ENCODE peak calls at places on chromosomes 2 and 18, in nine cellular contexts. D, O, P, K, Z, A, W, B and F are unnamed samples.
A peak's percentile ranks its signal among the peaks of the same experiment; 100 is the strongest.

GRCh38 chr2:231391981-231392380 is 3.5 kb upstream of the B3GNT7 start:
- DNase-seq in D (no peak), Z (no peak), W (no peak), P (no peak), O (no peak), B (no peak), K (no peak), A (no peak), F (no peak)

GRCh38 chr18:38350141-38350540 is 784.5 kb upstream of the CELF4 start:
- DNase-seq in Z (no peak), W (no peak), K (no peak), P (no peak), O (no peak), D (no peak), B (no peak), A (peak; percentile 75), F (no peak)

GRCh38 chr2:157898591-157898996 is 22.5 kb upstream of the ACVR1 start:
- DNase-seq in Z (peak; percentile 66), B (peak; percentile 36), D (no peak), K (no peak), A (peak; percentile 89), P (no peak), O (peak; percentile 91), W (no peak), F (peak; percentile 64)

GRCh38 chr2:241926541-241927311 is 57.2 kb downstream of the RTP5 start:
- DNase-seq in O (no peak), Z (peak; percentile 31), W (no peak), A (no peak), B (no peak), D (no peak), P (no peak), K (no peak), F (no peak)

GRCh38 chr2:38128653-38129052 is 52.7 kb upstream of the CYP1B1 start:
- DNase-seq in P (no peak), O (no peak), Z (peak; percentile 58), B (no peak), D (no peak), A (no peak), K (no peak), W (no peak), F (no peak)

GRCh38 chr2:20179755-20180594 is 45.0 kb downstream of the SDC1 start:
- DNase-seq in W (no peak), P (no peak), B (no peak), Z (peak; percentile 85), D (no peak), O (no peak), A (peak; percentile 99), K (no peak), F (peak; percentile 24)

GRCh38 chr2:127083819-127084503 is 23.0 kb downstream of the BIN1 start:
- DNase-seq in O (peak; percentile 95), W (no peak), P (peak; percentile 46), D (no peak), A (peak; percentile 58), K (no peak), Z (peak; percentile 84), B (no peak), F (peak; percentile 90)

GRCh38 chr2:201909961-201910361 is 103.6 kb downstream of the CDK15 start:
- DNase-seq in A (peak; percentile 16), O (peak; percentile 88), D (no peak), K (no peak), W (no peak), P (no peak), Z (no peak), B (peak; percentile 31), F (no peak)

GRCh38 chr2:32553829-32554432 is 73.9 kb upstream of the TTC27 start:
- DNase-seq in D (no peak), W (no peak), P (no peak), Z (no peak), O (peak; percentile 78), A (peak; percentile 50), K (no peak), B (peak; percentile 31), F (no peak)

GRCh38 chr2:216017365-216017764 is 4.0 kb upstream of the MREG start:
- DNase-seq in W (no peak), B (no peak), P (no peak), K (no peak), D (no peak), Z (no peak), O (peak; percentile 18), A (peak; percentile 88), F (no peak)

GRCh38 chr2:102473020-102473419 is at the start of gene SLC9A4:
- DNase-seq in K (no peak), B (peak; percentile 18), A (peak; percentile 59), Z (peak; percentile 76), P (no peak), D (peak; percentile 34), O (peak; percentile 70), W (no peak), F (no peak)

GRCh38 chr2:12330916-12331315 is 385.8 kb upstream of the TRIB2 start:
- DNase-seq in O (peak; percentile 75), K (no peak), D (no peak), W (no peak), P (no peak), A (peak; percentile 59), Z (no peak), B (no peak), F (no peak)

GRCh38 chr2:22904126-22904684 is 480.8 kb upstream of the KLHL29 start:
- DNase-seq in Z (no peak), W (no peak), O (no peak), A (peak; percentile 1), P (peak; percentile 13), D (no peak), B (no peak), K (peak; percentile 22), F (no peak)

GRCh38 chr2:217394510-217395351 is 534.9 kb upstream of the TNP1 start:
- DNase-seq in K (no peak), D (no peak), Z (no peak), W (no peak), A (peak; percentile 97), P (no peak), B (no peak), O (no peak), F (no peak)

GRCh38 chr2:109213646-109214417 is 84.8 kb downstream of the SH3RF3 start:
- DNase-seq in O (peak; percentile 96), D (peak; percentile 33), Z (no peak), P (no peak), B (no peak), W (no peak), A (peak; percentile 41), K (no peak), F (no peak)

GRCh38 chr18:31058897-31059296 is 16.4 kb upstream of the DSC3 start:
- DNase-seq in K (no peak), D (no peak), Z (no peak), A (no peak), P (no peak), B (no peak), W (no peak), O (no peak), F (no peak)

GRCh38 chr2:182522930-182523541 is 96.2 kb upstream of the PDE1A start:
- DNase-seq in A (no peak), W (no peak), P (no peak), D (no peak), K (no peak), Z (no peak), O (no peak), B (no peak), F (no peak)

GRCh38 chr2:33131108-33131507 is 184.4 kb downstream of the LTBP1 start:
- DNase-seq in K (no peak), A (peak; percentile 27), W (no peak), D (no peak), P (no peak), B (no peak), Z (no peak), O (no peak), F (no peak)

GRCh38 chr18:56200381-56200831 is 438.0 kb downstream of the TXNL1 start:
- DNase-seq in K (no peak), A (peak; percentile 58), W (no peak), B (peak; percentile 41), D (no peak), O (peak; percentile 75), Z (no peak), P (no peak), F (no peak)

GRCh38 chr2:72127401-72128058 is 20.1 kb downstream of the CYP26B1 start:
- DNase-seq in Z (no peak), O (no peak), B (no peak), A (no peak), W (no peak), P (no peak), D (no peak), K (no peak), F (no peak)